ENCODE peak calls at places on chromosomes 2 and 18, in six cellular contexts. One of them, this sample, is unnamed.

GRCh38 chr2:18500333-18500732 is 60.1 kb downstream of the RDH14 start:
- DNase-seq in H7: no peak
- DNase-seq in uterus: no peak
- DNase-seq in NCI-H524: no peak
- DNase-seq in naive B cell: no peak
- DNase-seq in NCI-H1930: no peak
- DNase-seq in this sample: peak

GRCh38 chr2:223096571-223096970 is 44.6 kb downstream of the KCNE4 start:
- DNase-seq in H7: no peak
- DNase-seq in uterus: no peak
- DNase-seq in NCI-H524: no peak
- DNase-seq in naive B cell: no peak
- DNase-seq in NCI-H1930: no peak
- DNase-seq in this sample: no peak

GRCh38 chr2:141517852-141518421 is 612.9 kb downstream of the LRP1B start:
- DNase-seq in H7: no peak
- DNase-seq in uterus: no peak
- DNase-seq in NCI-H524: no peak
- DNase-seq in naive B cell: no peak
- DNase-seq in NCI-H1930: no peak
- DNase-seq in this sample: no peak

GRCh38 chr2:71620851-71621251 is 167.5 kb downstream of the DYSF start:
- DNase-seq in H7: no peak
- DNase-seq in uterus: no peak
- DNase-seq in NCI-H524: no peak
- DNase-seq in naive B cell: no peak
- DNase-seq in NCI-H1930: no peak
- DNase-seq in this sample: no peak

GRCh38 chr2:62071126-62071598 is 124.8 kb upstream of the B3GNT2 start:
- DNase-seq in H7: no peak
- DNase-seq in uterus: peak
- DNase-seq in NCI-H524: no peak
- DNase-seq in naive B cell: no peak
- DNase-seq in NCI-H1930: no peak
- DNase-seq in this sample: no peak

GRCh38 chr2:39679805-39680204 is 14.1 kb downstream of the TMEM178A start:
- DNase-seq in H7: no peak
- DNase-seq in uterus: no peak
- DNase-seq in NCI-H524: no peak
- DNase-seq in naive B cell: no peak
- DNase-seq in NCI-H1930: no peak
- DNase-seq in this sample: no peak

GRCh38 chr2:70902067-70902442 is 33.6 kb upstream of the ATP6V1B1 start:
- DNase-seq in H7: no peak
- DNase-seq in uterus: no peak
- DNase-seq in NCI-H524: no peak
- DNase-seq in naive B cell: no peak
- DNase-seq in NCI-H1930: no peak
- DNase-seq in this sample: no peak

GRCh38 chr18:845152-845819 is 33.2 kb upstream of the YES1 start:
- DNase-seq in H7: no peak
- DNase-seq in uterus: peak
- DNase-seq in NCI-H524: no peak
- DNase-seq in naive B cell: no peak
- DNase-seq in NCI-H1930: no peak
- DNase-seq in this sample: no peak

GRCh38 chr2:160507464-160507863 is 13.9 kb upstream of the RBMS1 start:
- DNase-seq in H7: no peak
- DNase-seq in uterus: no peak
- DNase-seq in NCI-H524: no peak
- DNase-seq in naive B cell: no peak
- DNase-seq in NCI-H1930: no peak
- DNase-seq in this sample: no peak

GRCh38 chr2:101868525-101868924 is 123.2 kb upstream of the IL1R2 start:
- DNase-seq in H7: no peak
- DNase-seq in uterus: no peak
- DNase-seq in NCI-H524: no peak
- DNase-seq in naive B cell: no peak
- DNase-seq in NCI-H1930: no peak
- DNase-seq in this sample: no peak

GRCh38 chr2:160583162-160583522 is 89.5 kb upstream of the RBMS1 start:
- DNase-seq in H7: no peak
- DNase-seq in uterus: no peak
- DNase-seq in NCI-H524: no peak
- DNase-seq in naive B cell: no peak
- DNase-seq in NCI-H1930: no peak
- DNase-seq in this sample: no peak

GRCh38 chr18:12883003-12883683 is 894 bp downstream of the PTPN2 start:
- DNase-seq in H7: peak
- DNase-seq in uterus: no peak
- DNase-seq in NCI-H524: no peak
- DNase-seq in naive B cell: no peak
- DNase-seq in NCI-H1930: no peak
- DNase-seq in this sample: no peak

GRCh38 chr18:12422936-12423335 is 15.2 kb downstream of the PRELID3A start:
- DNase-seq in H7: peak
- DNase-seq in uterus: no peak
- DNase-seq in NCI-H524: peak
- DNase-seq in naive B cell: no peak
- DNase-seq in NCI-H1930: no peak
- DNase-seq in this sample: no peak

GRCh38 chr2:212811036-212811805 is 272.6 kb upstream of the ERBB4 start:
- DNase-seq in H7: no peak
- DNase-seq in uterus: no peak
- DNase-seq in NCI-H524: no peak
- DNase-seq in naive B cell: no peak
- DNase-seq in NCI-H1930: no peak
- DNase-seq in this sample: no peak

GRCh38 chr2:234771985-234772774 is 179.6 kb upstream of the SH3BP4 start:
- DNase-seq in H7: no peak
- DNase-seq in uterus: no peak
- DNase-seq in NCI-H524: no peak
- DNase-seq in naive B cell: no peak
- DNase-seq in NCI-H1930: no peak
- DNase-seq in this sample: no peak

GRCh38 chr2:109129356-109129920 is 433 bp downstream of the SH3RF3 start:
- DNase-seq in H7: peak
- DNase-seq in uterus: no peak
- DNase-seq in NCI-H524: no peak
- DNase-seq in naive B cell: peak
- DNase-seq in NCI-H1930: no peak
- DNase-seq in this sample: no peak

GRCh38 chr2:42569116-42569711 is 782 bp downstream of the MTA3 start:
- DNase-seq in H7: no peak
- DNase-seq in uterus: peak
- DNase-seq in NCI-H524: peak
- DNase-seq in naive B cell: no peak
- DNase-seq in NCI-H1930: no peak
- DNase-seq in this sample: no peak

GRCh38 chr2:43058761-43059160 is 167.6 kb downstream of the ZFP36L2 start:
- DNase-seq in H7: no peak
- DNase-seq in uterus: no peak
- DNase-seq in NCI-H524: no peak
- DNase-seq in naive B cell: no peak
- DNase-seq in NCI-H1930: no peak
- DNase-seq in this sample: no peak

GRCh38 chr18:55868909-55869308 is 280.9 kb upstream of the TCF4 start:
- DNase-seq in H7: no peak
- DNase-seq in uterus: no peak
- DNase-seq in NCI-H524: no peak
- DNase-seq in naive B cell: no peak
- DNase-seq in NCI-H1930: no peak
- DNase-seq in this sample: no peak

GRCh38 chr2:213148572-213149331 is 2.7 kb downstream of the IKZF2 start:
- DNase-seq in H7: no peak
- DNase-seq in uterus: no peak
- DNase-seq in NCI-H524: no peak
- DNase-seq in naive B cell: no peak
- DNase-seq in NCI-H1930: no peak
- DNase-seq in this sample: no peak

GRCh38 chr2:70697603-70698383 is 70.2 kb downstream of the ADD2 start:
- DNase-seq in H7: no peak
- DNase-seq in uterus: no peak
- DNase-seq in NCI-H524: no peak
- DNase-seq in naive B cell: no peak
- DNase-seq in NCI-H1930: no peak
- DNase-seq in this sample: no peak

GRCh38 chr2:39568561-39569006 is 97.1 kb upstream of the TMEM178A start:
- DNase-seq in H7: no peak
- DNase-seq in uterus: no peak
- DNase-seq in NCI-H524: no peak
- DNase-seq in naive B cell: no peak
- DNase-seq in NCI-H1930: no peak
- DNase-seq in this sample: no peak

GRCh38 chr2:158745067-158745865 is 49.9 kb upstream of the DAPL1 start:
- DNase-seq in H7: peak
- DNase-seq in uterus: peak
- DNase-seq in NCI-H524: peak
- DNase-seq in naive B cell: peak
- DNase-seq in NCI-H1930: peak
- DNase-seq in this sample: no peak

GRCh38 chr2:223075301-223076270 is 23.6 kb downstream of the KCNE4 start:
- DNase-seq in H7: no peak
- DNase-seq in uterus: no peak
- DNase-seq in NCI-H524: no peak
- DNase-seq in naive B cell: no peak
- DNase-seq in NCI-H1930: no peak
- DNase-seq in this sample: no peak

GRCh38 chr2:240620859-240621258 is 4.4 kb upstream of the GPR35 start:
- DNase-seq in H7: peak
- DNase-seq in uterus: no peak
- DNase-seq in NCI-H524: no peak
- DNase-seq in naive B cell: no peak
- DNase-seq in NCI-H1930: no peak
- DNase-seq in this sample: no peak

GRCh38 chr2:33526132-33526531 is 49.7 kb downstream of the RASGRP3 start:
- DNase-seq in H7: no peak
- DNase-seq in uterus: no peak
- DNase-seq in NCI-H524: no peak
- DNase-seq in naive B cell: no peak
- DNase-seq in NCI-H1930: no peak
- DNase-seq in this sample: no peak

GRCh38 chr18:41881285-41881684 is 73.7 kb upstream of the PIK3C3 start:
- DNase-seq in H7: no peak
- DNase-seq in uterus: no peak
- DNase-seq in NCI-H524: no peak
- DNase-seq in naive B cell: no peak
- DNase-seq in NCI-H1930: no peak
- DNase-seq in this sample: no peak

GRCh38 chr18:8989855-8990254 is 112.6 kb upstream of the NDUFV2 start:
- DNase-seq in H7: no peak
- DNase-seq in uterus: no peak
- DNase-seq in NCI-H524: no peak
- DNase-seq in naive B cell: no peak
- DNase-seq in NCI-H1930: no peak
- DNase-seq in this sample: no peak